ENCODE peak calls at places on chromosomes 5 and 9, in seven cellular contexts. K is IMR-90, F is mesenchymal stem cell, V is mesendoderm, U is neuronal stem cell, T is H1, D is trophoblast cell. Z is an unnamed sample.

GRCh38 chr5:52794519-52794918 is 6.8 kb downstream of the ITGA1 start:
- DNase-seq in F (peak), T (no peak), U (no peak), V (no peak), K (peak), D (no peak), Z (no peak)

GRCh38 chr5:148805323-148806290 is 20.8 kb upstream of the ADRB2 start:
- DNase-seq in K (peak), D (no peak), F (peak), U (no peak), T (no peak), V (peak), Z (no peak)

GRCh38 chr5:50352390-50352789 is 88.7 kb downstream of the EMB start:
- DNase-seq in F (no peak), D (no peak), V (no peak), T (no peak), K (no peak), U (no peak), Z (no peak)

GRCh38 chr5:148666353-148666752 is 12.0 kb upstream of the HTR4 start:
- DNase-seq in U (no peak), D (no peak), F (no peak), V (no peak), T (no peak), K (peak), Z (no peak)

GRCh38 chr5:175821790-175822211 is 49.6 kb upstream of the CPLX2 start:
- DNase-seq in V (no peak), T (no peak), U (no peak), F (no peak), K (no peak), D (no peak), Z (no peak)

GRCh38 chr9:14865206-14865605 is 45.0 kb downstream of the FREM1 start:
- DNase-seq in D (no peak), T (no peak), K (no peak), F (no peak), U (no peak), V (no peak), Z (no peak)

GRCh38 chr9:127445851-127446719 is 5.1 kb downstream of the RPL12 start:
- DNase-seq in U (no peak), V (peak), F (no peak), D (no peak), T (no peak), K (no peak), Z (peak)

GRCh38 chr9:119264165-119264564 is 105.1 kb downstream of the BRINP1 start:
- DNase-seq in T (no peak), F (no peak), V (no peak), U (no peak), K (no peak), D (no peak), Z (no peak)

GRCh38 chr5:59609501-59610265 is 283.8 kb downstream of the PDE4D start:
- DNase-seq in K (no peak), D (no peak), V (no peak), T (no peak), F (no peak), U (no peak), Z (no peak)

GRCh38 chr5:150175076-150175475 is 8.5 kb downstream of the CDX1 start:
- DNase-seq in K (no peak), V (no peak), T (no peak), F (no peak), D (no peak), U (no peak), Z (no peak)

GRCh38 chr5:83374547-83374946 is 97.0 kb upstream of the VCAN start:
- DNase-seq in K (peak), V (no peak), T (no peak), F (peak), U (no peak), D (no peak), Z (no peak)

GRCh38 chr9:113564804-113565237 is 101.3 kb downstream of the RGS3 start:
- DNase-seq in F (peak), T (peak), V (peak), D (no peak), U (no peak), K (peak), Z (peak)

GRCh38 chr9:133943036-133943780 is 48.9 kb downstream of the VAV2 start:
- DNase-seq in K (no peak), U (no peak), T (no peak), F (no peak), V (no peak), D (no peak), Z (no peak)

GRCh38 chr5:2738156-2738699 is 13.2 kb downstream of the IRX2 start:
- DNase-seq in V (no peak), D (no peak), T (no peak), U (no peak), K (no peak), F (no peak), Z (peak)

GRCh38 chr9:78356634-78357033 is 59.7 kb downstream of the PSAT1 start:
- DNase-seq in U (no peak), F (no peak), D (no peak), T (no peak), V (no peak), K (no peak), Z (no peak)

GRCh38 chr9:79896390-79896789 is 324.6 kb downstream of the TLE4 start:
- DNase-seq in U (no peak), F (peak), V (no peak), K (peak), D (no peak), T (no peak), Z (no peak)

GRCh38 chr5:57778528-57779175 is 296.0 kb upstream of the ACTBL2 start:
- DNase-seq in K (peak), F (peak), U (no peak), T (no peak), D (no peak), V (peak), Z (no peak)

GRCh38 chr5:144386315-144386714 is 215.6 kb downstream of the KCTD16 start:
- DNase-seq in V (no peak), T (no peak), D (no peak), F (no peak), K (no peak), U (no peak), Z (no peak)

GRCh38 chr9:84839538-84839937 is 170.0 kb downstream of the NTRK2 start:
- DNase-seq in U (no peak), K (no peak), D (peak), T (no peak), F (peak), V (no peak), Z (no peak)

GRCh38 chr5:94375801-94376200 is 242.6 kb downstream of the KIAA0825 start:
- DNase-seq in V (no peak), U (no peak), T (no peak), D (no peak), F (no peak), K (no peak), Z (no peak)

GRCh38 chr9:97919217-97919813 is 3.0 kb downstream of the TRMO start:
- DNase-seq in U (no peak), K (no peak), F (no peak), D (no peak), T (no peak), V (no peak), Z (no peak)

GRCh38 chr9:129889461-129889935 is 54.2 kb downstream of the USP20 start:
- DNase-seq in U (no peak), K (no peak), T (no peak), V (no peak), D (no peak), F (no peak), Z (peak)

GRCh38 chr9:126536131-126536530 is 77.6 kb upstream of the LMX1B start:
- DNase-seq in V (no peak), D (no peak), U (no peak), K (no peak), F (no peak), T (no peak), Z (no peak)

GRCh38 chr5:181223729-181224389 is 778 bp downstream of the TRIM41 start:
- DNase-seq in F (peak), U (peak), K (peak), V (peak), D (peak), T (no peak), Z (peak)

GRCh38 chr5:8577792-8578191 is 708.8 kb downstream of the MTRR start:
- DNase-seq in T (no peak), V (no peak), F (peak), D (no peak), U (no peak), K (peak), Z (no peak)

GRCh38 chr5:67289763-67290521 is 93.3 kb upstream of the CD180 start:
- DNase-seq in V (no peak), U (no peak), F (no peak), K (no peak), D (no peak), T (no peak), Z (no peak)

GRCh38 chr5:2186472-2187015 is 303.8 kb upstream of the IRX4 start:
- DNase-seq in T (peak), D (no peak), K (no peak), V (no peak), U (no peak), F (no peak), Z (no peak)

GRCh38 chr9:112012026-112012902 is 115.7 kb downstream of the UGCG start:
- DNase-seq in V (no peak), K (peak), U (no peak), D (peak), T (no peak), F (peak), Z (no peak)

GRCh38 chr5:149325166-149325735 is 20.0 kb upstream of the GRPEL2 start:
- DNase-seq in V (no peak), T (no peak), F (no peak), K (peak), U (no peak), D (peak), Z (no peak)

GRCh38 chr9:114911167-114911821 is 19.1 kb downstream of the TNFSF8 start:
- DNase-seq in V (peak), D (no peak), T (no peak), K (peak), U (peak), F (peak), Z (no peak)

GRCh38 chr9:105637787-105638395 is 24.4 kb upstream of the TAL2 start:
- DNase-seq in F (no peak), D (no peak), V (peak), K (peak), U (no peak), T (no peak), Z (no peak)

GRCh38 chr5:36360311-36360710 is 58.6 kb upstream of the RANBP3L start:
- DNase-seq in T (no peak), V (no peak), F (no peak), D (no peak), U (no peak), K (no peak), Z (no peak)

GRCh38 chr5:164119806-164120440 is 614.5 kb downstream of the MAT2B start:
- DNase-seq in U (no peak), T (peak), D (no peak), K (peak), F (peak), V (peak), Z (peak)

GRCh38 chr9:37753489-37754190 is at the start of gene TRMT10B:
- DNase-seq in T (peak), V (peak), D (peak), K (peak), U (peak), F (peak), Z (peak)

GRCh38 chr9:37749129-37749528 is 4.5 kb upstream of the TRMT10B start:
- DNase-seq in K (no peak), T (no peak), U (no peak), V (no peak), D (no peak), F (no peak), Z (no peak)

GRCh38 chr9:37751186-37751585 is 2.4 kb upstream of the TRMT10B start:
- DNase-seq in T (no peak), K (no peak), V (no peak), F (no peak), D (no peak), U (no peak), Z (no peak)

GRCh38 chr9:37747271-37747753 is 6.3 kb upstream of the TRMT10B start:
- DNase-seq in T (peak), K (peak), F (peak), D (peak), V (peak), U (peak), Z (peak)

GRCh38 chr9:37752646-37753488 is 738 bp upstream of the TRMT10B start:
- DNase-seq in T (no peak), K (no peak), U (no peak), F (no peak), D (no peak), V (no peak), Z (no peak)
- H3K27ac ChIP-seq in T (no peak), K (no peak), U (no peak), F (no peak), D (no peak), V (no peak), Z (no peak)

GRCh38 chr5:151296478-151296830 is 7.1 kb downstream of the SLC36A3 start:
- DNase-seq in U (no peak), V (no peak), F (no peak), T (no peak), K (no peak), D (no peak), Z (no peak)
- H3K4ac ChIP-seq in U (no peak), V (no peak), F (no peak), T (no peak), K (no peak), D (no peak), Z (no peak)

GRCh38 chr9:94920439-94920951 is 194.0 kb downstream of the AOPEP start:
- DNase-seq in T (no peak), K (peak), F (peak), U (no peak), V (peak), D (no peak), Z (no peak)

GRCh38 chr9:94922691-94923107 is 196.2 kb downstream of the AOPEP start:
- DNase-seq in D (no peak), U (no peak), K (peak), V (no peak), T (no peak), F (peak), Z (no peak)

GRCh38 chr9:94921072-94921471 is 194.6 kb downstream of the AOPEP start:
- DNase-seq in T (no peak), K (peak), D (peak), U (no peak), F (peak), V (peak), Z (no peak)

GRCh38 chr9:94922098-94922607 is 195.7 kb downstream of the AOPEP start:
- DNase-seq in K (peak), D (no peak), F (peak), T (no peak), U (no peak), V (no peak), Z (no peak)

DNA sequence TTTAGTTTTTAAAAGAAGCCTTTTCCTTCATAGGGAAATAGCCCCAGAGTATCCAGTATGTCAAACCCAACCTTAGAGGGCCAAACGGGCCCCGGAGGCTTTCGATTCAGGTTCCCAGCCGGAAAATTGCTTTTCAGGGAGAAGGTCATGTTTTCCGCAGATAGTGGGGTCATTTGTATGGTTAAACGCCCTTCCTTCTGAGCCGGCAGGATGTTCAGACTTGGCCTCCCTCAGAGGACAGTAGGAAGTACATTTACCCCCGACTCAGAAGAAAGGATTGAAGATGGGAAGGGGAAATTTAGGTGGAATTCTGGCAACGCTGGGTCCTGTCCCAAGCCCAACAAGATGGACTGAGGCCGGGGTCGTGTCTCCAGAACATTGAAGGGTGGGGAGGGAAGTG is 195.2 kb downstream of the AOPEP start:
- DNase-seq in U (no peak), T (no peak), D (no peak), F (no peak), V (no peak), K (no peak), Z (no peak)
- H3K27ac ChIP-seq in U (no peak), T (no peak), D (peak), F (peak), V (no peak), K (peak), Z (no peak)

GRCh38 chr9:136738960-136739359 is 3.8 kb downstream of the LCN10 start:
- DNase-seq in V (no peak), K (no peak), D (no peak), F (no peak), U (no peak), T (no peak), Z (no peak)
- H3K4ac ChIP-seq in V (no peak), K (no peak), D (no peak), F (no peak), U (no peak), T (no peak), Z (no peak)

DNA sequence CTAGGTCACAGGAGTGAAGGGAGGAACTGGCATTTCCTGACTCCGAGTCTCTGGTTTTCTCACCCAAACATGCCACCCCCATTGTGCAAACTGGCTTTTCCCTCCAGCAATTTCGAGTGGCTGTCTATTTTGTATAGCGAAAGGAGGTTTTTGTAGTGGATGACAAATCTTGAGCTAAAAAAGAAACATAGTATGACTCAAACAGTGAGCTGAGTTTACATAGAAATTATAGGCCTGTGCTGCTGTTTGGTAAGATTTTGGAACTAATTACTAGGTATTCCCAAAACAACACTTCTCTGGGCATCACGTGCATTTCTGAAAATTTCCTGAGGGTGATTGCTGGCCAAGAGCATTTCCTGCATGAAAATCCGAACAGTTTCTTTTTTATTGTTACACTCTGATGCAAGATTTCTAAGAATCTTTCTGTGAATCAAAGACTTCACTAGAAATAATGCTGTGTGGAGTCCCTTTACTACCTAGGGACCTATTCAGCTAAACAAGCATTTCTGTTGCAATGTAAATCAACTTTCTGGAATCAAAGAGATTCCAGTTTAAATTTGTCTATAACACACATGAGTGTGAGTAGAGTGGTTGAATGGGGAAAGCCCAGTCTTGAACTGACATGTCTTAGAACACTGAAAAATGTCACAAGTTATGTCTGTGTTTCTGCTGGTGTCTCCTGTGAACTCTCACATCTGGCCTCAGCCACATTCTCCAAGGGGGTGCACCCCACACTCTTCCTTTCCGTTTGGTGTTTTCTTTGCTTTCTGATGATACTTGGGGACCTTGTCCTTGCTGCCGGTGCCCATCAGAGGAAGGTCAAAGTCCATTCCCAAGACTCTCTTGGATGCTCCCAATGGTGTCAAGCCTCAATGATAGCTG is 33.3 kb upstream of the DAPK1 start:
- DNase-seq in K (no peak), F (no peak), T (no peak), V (no peak), D (peak), U (no peak), Z (no peak)
- H3K27ac ChIP-seq in K (no peak), F (no peak), T (no peak), V (no peak), D (no peak), U (no peak), Z (no peak)

GRCh38 chr9:90979138-90979551 is 177.5 kb downstream of the SYK start:
- DNase-seq in T (no peak), D (no peak), V (no peak), K (no peak), F (no peak), U (no peak), Z (no peak)
- H3K4ac ChIP-seq in T (no peak), D (no peak), V (no peak), K (no peak), F (no peak), U (no peak), Z (no peak)

Z was measured in H9.